ENCODE peak calls at places on chromosomes 12 and 14, in six cellular contexts. One of them, this sample, is unnamed.

GRCh38 chr14:54901380-54902142 is 1.1 kb downstream of the GCH1 start:
- DNase-seq in astrocyte of the spinal cord: no peak
- DNase-seq in iris pigment epithelial cell: no peak
- DNase-seq in progenitor cell of endocrine pancreas: no peak
- DNase-seq in hypothalamus: no peak
- DNase-seq in ureter: peak
- DNase-seq in this sample: no peak

GRCh38 chr12:123478762-123479161 is 20.8 kb downstream of the SNRNP35 start:
- DNase-seq in iris pigment epithelial cell: peak
- DNase-seq in progenitor cell of endocrine pancreas: no peak
- DNase-seq in ureter: peak
- DNase-seq in hypothalamus: peak
- DNase-seq in astrocyte of the spinal cord: peak
- DNase-seq in this sample: no peak

GRCh38 chr14:26486922-26487321 is 110.9 kb downstream of the NOVA1 start:
- DNase-seq in ureter: no peak
- DNase-seq in astrocyte of the spinal cord: no peak
- DNase-seq in progenitor cell of endocrine pancreas: no peak
- DNase-seq in iris pigment epithelial cell: peak
- DNase-seq in hypothalamus: no peak
- DNase-seq in this sample: no peak

GRCh38 chr14:44962573-44963528 is 861 bp downstream of the TOGARAM1 start:
- DNase-seq in iris pigment epithelial cell: peak
- DNase-seq in progenitor cell of endocrine pancreas: peak
- DNase-seq in hypothalamus: no peak
- DNase-seq in ureter: peak
- DNase-seq in astrocyte of the spinal cord: peak
- DNase-seq in this sample: peak

GRCh38 chr12:104641862-104642261 is 185.1 kb downstream of the CHST11 start:
- DNase-seq in hypothalamus: no peak
- DNase-seq in astrocyte of the spinal cord: no peak
- DNase-seq in ureter: no peak
- DNase-seq in progenitor cell of endocrine pancreas: no peak
- DNase-seq in iris pigment epithelial cell: no peak
- DNase-seq in this sample: no peak

GRCh38 chr12:124386661-124387509 is 92.0 kb downstream of the RFLNA start:
- DNase-seq in astrocyte of the spinal cord: no peak
- DNase-seq in iris pigment epithelial cell: peak
- DNase-seq in ureter: no peak
- DNase-seq in hypothalamus: no peak
- DNase-seq in progenitor cell of endocrine pancreas: no peak
- DNase-seq in this sample: no peak

GRCh38 chr12:104720346-104721064 is 237.6 kb downstream of the SLC41A2 start:
- DNase-seq in iris pigment epithelial cell: peak
- DNase-seq in hypothalamus: no peak
- DNase-seq in ureter: no peak
- DNase-seq in progenitor cell of endocrine pancreas: no peak
- DNase-seq in astrocyte of the spinal cord: peak
- DNase-seq in this sample: no peak

GRCh38 chr14:73764406-73764805 is 50.2 kb upstream of the PNMA1 start:
- DNase-seq in ureter: no peak
- DNase-seq in astrocyte of the spinal cord: no peak
- DNase-seq in progenitor cell of endocrine pancreas: no peak
- DNase-seq in iris pigment epithelial cell: no peak
- DNase-seq in hypothalamus: no peak
- DNase-seq in this sample: no peak

GRCh38 chr14:104827173-104828055 is 26.5 kb downstream of the ZBTB42 start:
- DNase-seq in progenitor cell of endocrine pancreas: peak
- DNase-seq in ureter: no peak
- DNase-seq in hypothalamus: no peak
- DNase-seq in iris pigment epithelial cell: peak
- DNase-seq in astrocyte of the spinal cord: peak
- DNase-seq in this sample: no peak

GRCh38 chr12:113135178-113136127 is at the start of gene RASAL1:
- DNase-seq in progenitor cell of endocrine pancreas: peak
- DNase-seq in ureter: no peak
- DNase-seq in iris pigment epithelial cell: no peak
- DNase-seq in hypothalamus: no peak
- DNase-seq in astrocyte of the spinal cord: no peak
- DNase-seq in this sample: no peak

GRCh38 chr12:78240827-78241226 is 410.1 kb downstream of the NAV3 start:
- DNase-seq in iris pigment epithelial cell: no peak
- DNase-seq in progenitor cell of endocrine pancreas: no peak
- DNase-seq in ureter: no peak
- DNase-seq in astrocyte of the spinal cord: no peak
- DNase-seq in hypothalamus: no peak
- DNase-seq in this sample: no peak

GRCh38 chr12:3698218-3698974 is 54.5 kb downstream of the CRACR2A start:
- DNase-seq in iris pigment epithelial cell: peak
- DNase-seq in astrocyte of the spinal cord: peak
- DNase-seq in hypothalamus: no peak
- DNase-seq in progenitor cell of endocrine pancreas: no peak
- DNase-seq in ureter: no peak
- DNase-seq in this sample: no peak

GRCh38 chr14:100542619-100543205 is 44.5 kb downstream of the BEGAIN start:
- DNase-seq in hypothalamus: no peak
- DNase-seq in progenitor cell of endocrine pancreas: no peak
- DNase-seq in iris pigment epithelial cell: no peak
- DNase-seq in ureter: no peak
- DNase-seq in astrocyte of the spinal cord: no peak
- DNase-seq in this sample: no peak

GRCh38 chr12:12467701-12468218 is 94.9 kb downstream of the DUSP16 start:
- DNase-seq in astrocyte of the spinal cord: peak
- DNase-seq in hypothalamus: no peak
- DNase-seq in iris pigment epithelial cell: peak
- DNase-seq in progenitor cell of endocrine pancreas: no peak
- DNase-seq in ureter: no peak
- DNase-seq in this sample: no peak

GRCh38 chr12:1131811-1132224 is 140.8 kb downstream of the ERC1 start:
- DNase-seq in ureter: no peak
- DNase-seq in iris pigment epithelial cell: no peak
- DNase-seq in progenitor cell of endocrine pancreas: no peak
- DNase-seq in hypothalamus: no peak
- DNase-seq in astrocyte of the spinal cord: peak
- DNase-seq in this sample: no peak

GRCh38 chr14:98956616-98957015 is 315.4 kb downstream of the BCL11B start:
- DNase-seq in iris pigment epithelial cell: no peak
- DNase-seq in progenitor cell of endocrine pancreas: no peak
- DNase-seq in hypothalamus: no peak
- DNase-seq in ureter: peak
- DNase-seq in astrocyte of the spinal cord: no peak
- DNase-seq in this sample: no peak

GRCh38 chr12:67638694-67639093 is 9.9 kb upstream of the DYRK2 start:
- DNase-seq in iris pigment epithelial cell: no peak
- DNase-seq in ureter: no peak
- DNase-seq in hypothalamus: no peak
- DNase-seq in progenitor cell of endocrine pancreas: no peak
- DNase-seq in astrocyte of the spinal cord: no peak
- DNase-seq in this sample: no peak

GRCh38 chr12:107196681-107197080 is 103.3 kb upstream of the CRY1 start:
- DNase-seq in iris pigment epithelial cell: peak
- DNase-seq in ureter: no peak
- DNase-seq in astrocyte of the spinal cord: peak
- DNase-seq in hypothalamus: no peak
- DNase-seq in progenitor cell of endocrine pancreas: no peak
- DNase-seq in this sample: no peak

GRCh38 chr14:89351364-89351957 is 65.6 kb downstream of the FOXN3 start:
- DNase-seq in ureter: no peak
- DNase-seq in iris pigment epithelial cell: peak
- DNase-seq in astrocyte of the spinal cord: peak
- DNase-seq in progenitor cell of endocrine pancreas: no peak
- DNase-seq in hypothalamus: no peak
- DNase-seq in this sample: no peak

GRCh38 chr12:76688001-76688400 is 75.9 kb upstream of the ZDHHC17 start:
- DNase-seq in hypothalamus: no peak
- DNase-seq in iris pigment epithelial cell: peak
- DNase-seq in ureter: no peak
- DNase-seq in progenitor cell of endocrine pancreas: no peak
- DNase-seq in astrocyte of the spinal cord: peak
- DNase-seq in this sample: no peak

GRCh38 chr12:106861984-106862894 is 87.8 kb downstream of the RIC8B start:
- DNase-seq in hypothalamus: no peak
- DNase-seq in astrocyte of the spinal cord: peak
- DNase-seq in ureter: no peak
- DNase-seq in progenitor cell of endocrine pancreas: no peak
- DNase-seq in iris pigment epithelial cell: peak
- DNase-seq in this sample: no peak

GRCh38 chr12:27602516-27602915 is 78.5 kb downstream of the PPFIBP1 start:
- DNase-seq in hypothalamus: no peak
- DNase-seq in astrocyte of the spinal cord: no peak
- DNase-seq in iris pigment epithelial cell: no peak
- DNase-seq in ureter: no peak
- DNase-seq in progenitor cell of endocrine pancreas: no peak
- DNase-seq in this sample: no peak

GRCh38 chr14:58078068-58078467 is 73.9 kb downstream of the ARMH4 start:
- DNase-seq in ureter: no peak
- DNase-seq in iris pigment epithelial cell: peak
- DNase-seq in astrocyte of the spinal cord: peak
- DNase-seq in progenitor cell of endocrine pancreas: no peak
- DNase-seq in hypothalamus: no peak
- DNase-seq in this sample: no peak

GRCh38 chr14:105204206-105204930 is 23.3 kb upstream of the NUDT14 start:
- DNase-seq in astrocyte of the spinal cord: no peak
- DNase-seq in progenitor cell of endocrine pancreas: no peak
- DNase-seq in iris pigment epithelial cell: no peak
- DNase-seq in hypothalamus: no peak
- DNase-seq in ureter: peak
- DNase-seq in this sample: no peak

GRCh38 chr12:50925342-50925651 is 27.0 kb upstream of the HIGD1C start:
- DNase-seq in progenitor cell of endocrine pancreas: no peak
- DNase-seq in iris pigment epithelial cell: no peak
- DNase-seq in ureter: no peak
- DNase-seq in astrocyte of the spinal cord: no peak
- DNase-seq in hypothalamus: no peak
- DNase-seq in this sample: no peak

GRCh38 chr12:50221228-50222008 is 54.2 kb upstream of the CERS5 start:
- DNase-seq in iris pigment epithelial cell: peak
- DNase-seq in ureter: no peak
- DNase-seq in hypothalamus: no peak
- DNase-seq in astrocyte of the spinal cord: peak
- DNase-seq in progenitor cell of endocrine pancreas: no peak
- DNase-seq in this sample: no peak

GRCh38 chr12:42422785-42423184 is 96.8 kb downstream of the PPHLN1 start:
- DNase-seq in hypothalamus: no peak
- DNase-seq in ureter: no peak
- DNase-seq in progenitor cell of endocrine pancreas: no peak
- DNase-seq in iris pigment epithelial cell: peak
- DNase-seq in astrocyte of the spinal cord: peak
- DNase-seq in this sample: no peak

GRCh38 chr12:52655720-52656124 is 3.7 kb upstream of the KRT2 start:
- DNase-seq in progenitor cell of endocrine pancreas: no peak
- DNase-seq in astrocyte of the spinal cord: no peak
- DNase-seq in ureter: no peak
- DNase-seq in hypothalamus: no peak
- DNase-seq in iris pigment epithelial cell: no peak
- DNase-seq in this sample: no peak

GRCh38 chr12:110683888-110684287 is 5.0 kb downstream of the HVCN1 start:
- DNase-seq in hypothalamus: no peak
- DNase-seq in astrocyte of the spinal cord: no peak
- DNase-seq in iris pigment epithelial cell: no peak
- DNase-seq in progenitor cell of endocrine pancreas: no peak
- DNase-seq in ureter: no peak
- DNase-seq in this sample: no peak

GRCh38 chr12:75979181-75979580 is 52.4 kb downstream of the PHLDA1 start:
- DNase-seq in iris pigment epithelial cell: peak
- DNase-seq in astrocyte of the spinal cord: peak
- DNase-seq in progenitor cell of endocrine pancreas: no peak
- DNase-seq in ureter: no peak
- DNase-seq in hypothalamus: no peak
- DNase-seq in this sample: no peak

GRCh38 chr12:32671930-32672785 is 6.9 kb upstream of the DNM1L start:
- DNase-seq in astrocyte of the spinal cord: peak
- DNase-seq in iris pigment epithelial cell: peak
- DNase-seq in ureter: no peak
- DNase-seq in progenitor cell of endocrine pancreas: no peak
- DNase-seq in hypothalamus: no peak
- DNase-seq in this sample: no peak

This sample was measured in type B pancreatic cell.